ENCODE peak calls at places on chromosomes 12 and 14, in nine cellular contexts. Z is T-helper 17 cell; V is memory B cell; R is cardiac septum; Q is A549; B is mammary epithelial cell; E is GM06990; N is Panc1; K is stimulated activated CD4-positive, alpha-beta T cell treated with anti-CD3 and anti-CD28 coated beads, TNF-alpha, amount 100 ng/mL, for 1 hour. C is an unnamed sample.

GRCh38 chr14:24952851-24953666 is 96.9 kb downstream of the STXBP6 start:
- DNase-seq in Q (no peak), N (no peak), K (no peak), B (no peak), V (no peak), R (no peak), E (no peak), Z (no peak), C (no peak)

GRCh38 chr12:40192704-40193255 is 32.0 kb upstream of the LRRK2 start:
- DNase-seq in Z (no peak), E (peak; percentile 50), R (no peak), B (no peak), K (no peak), V (peak; percentile 39), N (no peak), Q (no peak), C (no peak)

GRCh38 chr14:47227051-47227600 is 448.3 kb downstream of the MDGA2 start:
- DNase-seq in E (no peak), V (no peak), Q (no peak), Z (no peak), B (no peak), N (no peak), K (no peak), R (no peak), C (no peak)

GRCh38 chr14:21933681-21934080 is 260.1 kb upstream of the OR4E1 start:
- DNase-seq in N (no peak), R (no peak), Q (no peak), K (no peak), E (no peak), B (no peak), V (no peak), Z (no peak), C (no peak)

GRCh38 chr12:4960030-4960429 is 50.3 kb downstream of the KCNA1 start:
- DNase-seq in V (no peak), K (no peak), B (no peak), Q (no peak), R (no peak), N (no peak), E (no peak), Z (no peak), C (no peak)

GRCh38 chr12:113591480-113591971 is 119.9 kb upstream of the LHX5 start:
- DNase-seq in Q (peak; percentile 46), R (no peak), V (no peak), N (no peak), E (peak; percentile 28), K (no peak), B (no peak), Z (no peak), C (no peak)

GRCh38 chr12:31482816-31483215 is 108.1 kb downstream of the DENND5B start:
- DNase-seq in E (no peak), R (no peak), B (peak; percentile 37), K (no peak), Q (no peak), V (no peak), N (no peak), Z (no peak), C (no peak)

GRCh38 chr12:110816761-110817160 is 30.0 kb upstream of the CCDC63 start:
- DNase-seq in E (no peak), Z (no peak), V (no peak), R (no peak), B (no peak), N (no peak), Q (no peak), K (no peak), C (no peak)

GRCh38 chr14:54435500-54435981 is 5.6 kb downstream of the CNIH1 start:
- DNase-seq in B (peak; percentile 82), R (no peak), E (peak; percentile 26), N (no peak), V (no peak), Q (no peak), Z (no peak), K (no peak), C (no peak)

GRCh38 chr12:113899844-113900471 is 66.2 kb downstream of the RBM19 start:
- DNase-seq in B (peak; percentile 54), V (no peak), Q (no peak), Z (no peak), K (no peak), N (no peak), R (no peak), E (no peak), C (no peak)